ENCODE peak calls at places on chromosomes 5 and 9, in six cellular contexts. W is prostate gland, U is foreskin fibroblast, C is kidney epithelial cell, R is fibroblast of mammary gland, V is astrocyte of the cerebellum. E is an unnamed sample.

GRCh38 chr5:139383275-139383992 is at the start of gene SLC23A1:
- DNase-seq in W (no peak), U (peak), C (no peak), R (no peak), V (no peak), E (no peak)

GRCh38 chr5:33892419-33893151 is 795 bp upstream of the ADAMTS12 start:
- DNase-seq in W (no peak), U (peak), C (peak), R (peak), V (peak), E (peak)

GRCh38 chr5:1134478-1134877 is 22.6 kb upstream of the SLC12A7 start:
- DNase-seq in W (no peak), U (no peak), C (no peak), R (no peak), V (no peak), E (no peak)

GRCh38 chr9:98551511-98552286 is 157.0 kb downstream of the GABBR2 start:
- DNase-seq in W (no peak), U (peak), C (no peak), R (peak), V (peak), E (peak)

GRCh38 chr9:93818795-93819472 is 136.2 kb downstream of the BARX1 start:
- DNase-seq in W (no peak), U (no peak), C (no peak), R (no peak), V (no peak), E (no peak)

GRCh38 chr9:92668746-92669526 is 995 bp downstream of the IPPK start:
- DNase-seq in W (no peak), U (peak), C (peak), R (peak), V (no peak), E (no peak)

GRCh38 chr9:81851340-81851739 is 76.9 kb upstream of the SPATA31D4 start:
- DNase-seq in W (no peak), U (no peak), C (no peak), R (no peak), V (no peak), E (no peak)

GRCh38 chr5:127686424-127686823 is 16.8 kb upstream of the CCDC192 start:
- DNase-seq in W (no peak), U (no peak), C (no peak), R (no peak), V (no peak), E (no peak)

GRCh38 chr5:115629903-115630302 is 4.1 kb upstream of the TMED7 start:
- DNase-seq in W (no peak), U (no peak), C (no peak), R (no peak), V (no peak), E (no peak)

GRCh38 chr5:81417052-81417451 is 23.1 kb upstream of the ACOT12 start:
- DNase-seq in W (no peak), U (no peak), C (no peak), R (peak), V (no peak), E (no peak)

GRCh38 chr9:104232781-104233341 is 138.8 kb downstream of the SMC2 start:
- DNase-seq in W (no peak), U (peak), C (peak), R (peak), V (peak), E (no peak)

GRCh38 chr5:11128021-11128420 is 367.0 kb upstream of the DAP start:
- DNase-seq in W (no peak), U (no peak), C (no peak), R (no peak), V (no peak), E (no peak)

GRCh38 chr5:67047616-67048015 is 149.0 kb downstream of the CD180 start:
- DNase-seq in W (no peak), U (no peak), C (no peak), R (no peak), V (no peak), E (no peak)

GRCh38 chr9:129777769-129778130 is 24.9 kb upstream of the PTGES start:
- DNase-seq in W (no peak), U (no peak), C (no peak), R (no peak), V (no peak), E (no peak)

GRCh38 chr5:59724482-59725392 is 168.8 kb downstream of the PDE4D start:
- DNase-seq in W (no peak), U (peak), C (no peak), R (peak), V (no peak), E (peak)

GRCh38 chr5:167871091-167871490 is 420.4 kb upstream of the WWC1 start:
- DNase-seq in W (no peak), U (no peak), C (no peak), R (no peak), V (no peak), E (no peak)

GRCh38 chr9:121744687-121745395 is 93.4 kb downstream of the DAB2IP start:
- DNase-seq in W (no peak), U (peak), C (peak), R (no peak), V (no peak), E (peak)

GRCh38 chr9:132946624-132947295 is 2.3 kb upstream of the TSC1 start:
- DNase-seq in W (no peak), U (peak), C (no peak), R (peak), V (no peak), E (no peak)

GRCh38 chr9:81182421-81182820 is 506.9 kb downstream of the TLE1 start:
- DNase-seq in W (no peak), U (peak), C (peak), R (peak), V (peak), E (peak)

GRCh38 chr9:131382850-131383729 is 10.8 kb upstream of the PRRC2B start:
- DNase-seq in W (peak), U (peak), C (peak), R (peak), V (peak), E (peak)

GRCh38 chr9:75039804-75040203 is 11.7 kb upstream of the CARNMT1 start:
- DNase-seq in W (no peak), U (peak), C (no peak), R (peak), V (no peak), E (no peak)

GRCh38 chr9:136544549-136545064 is 1.2 kb downstream of the NOTCH1 start:
- DNase-seq in W (peak), U (peak), C (no peak), R (peak), V (no peak), E (no peak)

GRCh38 chr9:20376780-20377179 is 245.5 kb downstream of the MLLT3 start:
- DNase-seq in W (no peak), U (no peak), C (no peak), R (no peak), V (no peak), E (no peak)

GRCh38 chr5:135890867-135891266 is 4.8 kb downstream of the IL9 start:
- DNase-seq in W (no peak), U (no peak), C (no peak), R (no peak), V (no peak), E (no peak)
- TF ChIP-seq CTCF in W (no peak), U (no peak), C (no peak), R (no peak), V (no peak), E (no peak)

DNA sequence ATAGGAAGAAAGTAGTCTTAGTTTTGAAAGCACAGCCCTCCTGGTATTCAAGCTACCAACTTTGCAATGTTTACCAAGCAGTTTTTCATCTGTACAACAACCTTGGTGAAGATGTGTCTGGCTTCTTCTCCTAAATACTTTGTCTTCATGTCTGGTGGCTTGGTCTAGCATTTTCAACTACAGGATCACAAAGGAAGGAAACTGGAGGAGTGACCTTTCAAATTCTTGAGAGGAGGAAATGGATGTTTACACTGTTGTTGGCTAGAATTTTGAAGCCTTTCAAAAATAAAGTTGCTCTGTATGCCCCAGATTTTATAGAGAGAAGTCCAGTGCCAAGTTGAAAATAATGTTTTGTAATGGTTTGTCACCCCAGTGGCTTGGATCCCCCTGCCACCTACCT is 16.3 kb downstream of the PAM start:
- DNase-seq in W (no peak), U (no peak), C (no peak), R (no peak), V (no peak), E (no peak)
- H3K4me3 ChIP-seq in W (no peak), U (no peak), C (no peak), R (no peak), V (no peak), E (no peak)

DNA sequence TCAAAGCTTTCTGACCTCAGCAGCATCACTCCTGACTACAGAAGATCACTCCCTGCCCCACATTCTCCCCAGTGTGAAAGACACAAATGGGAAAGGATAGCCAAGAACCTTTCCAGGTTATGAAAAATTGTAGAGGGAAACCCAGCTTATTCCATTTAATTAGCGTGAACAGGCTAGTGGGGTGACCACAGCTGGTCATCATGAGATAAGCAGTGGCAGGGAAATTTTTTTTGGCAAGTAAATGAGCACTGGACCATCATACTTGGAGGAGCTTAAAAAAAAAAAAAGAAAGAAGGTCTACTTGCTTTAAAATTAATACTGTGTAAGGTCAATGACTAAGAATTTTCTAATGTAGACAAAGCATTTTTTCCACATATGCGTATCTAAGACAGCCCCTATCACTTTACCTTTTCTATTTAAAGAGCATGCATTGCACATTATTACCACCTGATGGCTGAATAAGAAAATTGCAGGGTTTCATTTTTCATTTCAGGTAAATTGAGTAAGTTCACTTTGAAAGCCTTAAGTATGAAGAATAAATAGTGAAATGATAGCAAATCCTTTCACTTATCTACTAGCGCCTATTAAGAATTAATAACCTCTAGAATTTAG is 123.6 kb downstream of the ELAVL2 start:
- DNase-seq in W (no peak), U (no peak), C (no peak), R (no peak), V (no peak), E (no peak)
- TF ChIP-seq CTCF in W (no peak), U (no peak), C (no peak), R (no peak), V (no peak), E (no peak)

DNA sequence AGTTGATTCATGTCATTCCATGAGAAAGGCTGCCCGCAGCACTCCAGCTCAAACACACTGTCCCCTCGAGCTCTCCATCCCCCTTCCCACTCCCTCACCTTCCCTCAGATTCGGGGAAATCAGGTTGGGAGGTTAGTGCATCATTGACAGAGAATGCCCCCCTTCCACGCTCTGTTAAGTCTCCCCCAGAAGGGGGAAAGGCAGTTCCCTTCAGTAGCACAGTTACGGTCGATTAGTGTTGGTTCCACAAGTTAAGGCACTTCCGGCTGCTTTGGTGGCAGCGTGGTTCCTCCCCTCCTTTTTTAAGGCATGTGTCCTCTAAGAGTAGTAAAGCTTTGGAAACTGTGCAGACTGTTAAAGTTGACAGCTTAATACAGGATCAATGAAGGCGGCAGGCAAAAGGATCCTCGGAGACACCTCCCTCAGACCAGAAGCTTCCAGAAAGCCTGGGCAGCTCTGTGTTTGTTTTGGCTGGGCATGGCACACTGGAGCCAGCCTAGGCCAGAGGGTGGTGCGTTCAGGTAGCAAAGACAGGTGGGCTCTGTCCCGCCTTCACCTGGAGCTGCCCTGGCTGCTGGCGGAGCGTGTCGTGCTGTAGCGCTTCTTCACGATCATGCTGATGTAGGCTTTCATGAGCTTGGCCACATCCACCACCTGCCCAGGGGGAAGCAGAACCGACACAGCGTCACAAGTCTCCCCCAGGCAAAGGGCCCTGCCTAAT is 49.5 kb upstream of the RETREG1 start:
- DNase-seq in W (peak), U (no peak), C (peak), R (no peak), V (no peak), E (no peak)
- H3K4me3 ChIP-seq in W (peak), U (no peak), C (no peak), R (no peak), V (no peak), E (no peak)

GRCh38 chr5:137051165-137051564 is 448.0 kb downstream of the SPOCK1 start:
- DNase-seq in W (no peak), U (peak), C (no peak), R (no peak), V (no peak), E (no peak)
- TF ChIP-seq CTCF in W (no peak), U (peak), C (no peak), R (peak), V (peak), E (peak)

DNA sequence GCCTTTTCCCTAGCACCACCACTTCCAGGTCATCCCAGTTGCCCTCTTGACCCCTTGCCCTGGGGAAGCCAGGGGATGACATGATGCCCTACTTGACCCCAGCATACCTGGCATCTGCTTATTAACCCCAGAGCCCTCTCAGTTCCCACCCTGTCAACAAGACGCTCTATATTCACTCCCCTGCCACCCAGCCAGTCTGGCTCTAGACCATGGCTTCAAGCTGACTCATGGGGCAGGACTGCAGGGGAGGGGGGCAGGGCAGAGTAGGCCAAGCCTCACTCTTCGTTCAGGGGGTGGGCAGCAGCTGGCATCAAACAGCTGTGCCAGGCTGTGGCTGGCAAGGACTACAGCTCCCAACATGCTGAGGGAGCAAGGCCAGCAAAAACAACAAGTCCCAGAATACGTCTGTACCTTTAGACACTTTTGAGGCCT is 5.3 kb downstream of the ATOSB start:
- DNase-seq in W (no peak), U (peak), C (no peak), R (peak), V (no peak), E (no peak)
- H3K4me3 ChIP-seq in W (peak), U (peak), C (peak), R (peak), V (peak), E (peak)

GRCh38 chr5:154849791-154850201 is 607 bp downstream of the FAXDC2 start:
- DNase-seq in W (no peak), U (peak), C (no peak), R (peak), V (no peak), E (no peak)
- TF ChIP-seq CTCF in W (no peak), U (peak), C (no peak), R (no peak), V (no peak), E (peak)

E was measured in AG04450.